ENCODE peak calls at places on chromosomes 13 and 19, in ten cellular contexts. N is ovary; S is B cell; H is adrenal gland; C is lower leg skin; V is tibial nerve; D is DND-41; E is activated CD8-positive, alpha-beta T cell treated with anti-CD3 and anti-CD28 coated beads for 36 hours; F is dorsolateral prefrontal cortex; L is epithelial cell of proximal tubule. Q is an unnamed sample.

GRCh38 chr19:52692431-52693008 is 42.3 kb downstream of the ZNF611 start:
- DNase-seq in F (no peak), S (no peak), H (no peak), V (no peak), E (no peak), C (peak), N (no peak), D (no peak), L (no peak), Q (no peak)

GRCh38 chr19:13997637-13997962 is 8.5 kb downstream of the RFX1 start:
- DNase-seq in L (no peak), H (no peak), S (no peak), D (no peak), F (no peak), C (no peak), V (no peak), N (no peak), E (no peak), Q (peak)

GRCh38 chr13:44312898-44313551 is 60.6 kb upstream of the SERP2 start:
- DNase-seq in L (peak), N (no peak), H (no peak), E (no peak), S (no peak), V (no peak), F (no peak), D (no peak), C (no peak), Q (no peak)

GRCh38 chr19:57512845-57513244 is 13.1 kb downstream of the ZNF773 start:
- DNase-seq in H (no peak), C (no peak), D (peak), L (no peak), E (peak), V (no peak), F (no peak), N (no peak), S (no peak), Q (no peak)

GRCh38 chr19:35620001-35620400 is 7.5 kb downstream of the HAUS5 start:
- DNase-seq in C (no peak), F (no peak), S (no peak), V (no peak), D (no peak), H (no peak), E (no peak), L (no peak), N (no peak), Q (no peak)

GRCh38 chr19:56106397-56106849 is 14.7 kb downstream of the ZNF787 start:
- DNase-seq in N (no peak), E (no peak), F (no peak), C (no peak), L (no peak), H (no peak), V (no peak), D (no peak), S (no peak), Q (no peak)

GRCh38 chr13:28657784-28658538 is 969 bp upstream of the POMP start:
- DNase-seq in E (no peak), C (no peak), S (no peak), D (no peak), H (no peak), F (no peak), N (no peak), V (no peak), L (no peak), Q (peak)

GRCh38 chr19:4748589-4748988 is 24.9 kb upstream of the DPP9 start:
- DNase-seq in N (no peak), S (no peak), D (no peak), V (no peak), C (no peak), L (no peak), F (no peak), H (no peak), E (no peak), Q (no peak)

GRCh38 chr13:105925496-105925895 is 610.0 kb downstream of the EFNB2 start:
- DNase-seq in E (no peak), C (no peak), L (no peak), H (no peak), V (no peak), D (no peak), F (no peak), N (no peak), S (no peak), Q (no peak)

GRCh38 chr19:32318884-32319520 is 26.4 kb upstream of the ZNF507 start:
- DNase-seq in L (no peak), E (peak), H (peak), D (no peak), S (no peak), C (no peak), V (no peak), N (no peak), F (no peak), Q (no peak)

GRCh38 chr13:99746857-99747710 is 224.5 kb downstream of the ZIC5 start:
- DNase-seq in H (no peak), L (no peak), D (no peak), C (no peak), E (no peak), S (no peak), N (no peak), V (no peak), F (no peak), Q (no peak)

GRCh38 chr13:28412981-28413380 is 81.9 kb downstream of the FLT1 start:
- DNase-seq in N (no peak), H (peak), E (no peak), L (no peak), C (no peak), V (no peak), D (no peak), S (no peak), F (no peak), Q (no peak)

GRCh38 chr13:79407349-79407979 is 1.4 kb upstream of the RBM26 start:
- DNase-seq in L (no peak), H (no peak), F (no peak), S (no peak), N (no peak), V (no peak), D (no peak), C (no peak), E (no peak), Q (no peak)

GRCh38 chr13:102793583-102794355 is 5.0 kb downstream of the POGLUT2 start:
- DNase-seq in F (no peak), D (no peak), H (no peak), C (no peak), N (no peak), E (no peak), L (no peak), S (no peak), V (no peak), Q (no peak)

GRCh38 chr13:95485045-95485517 is 67.4 kb upstream of the CLDN10 start:
- DNase-seq in H (no peak), E (peak), C (no peak), S (no peak), D (no peak), N (no peak), L (no peak), F (no peak), V (no peak), Q (no peak)

GRCh38 chr19:7846247-7846646 is 16.2 kb downstream of the EVI5L start:
- DNase-seq in H (no peak), F (no peak), V (no peak), C (no peak), D (no peak), S (no peak), E (no peak), L (no peak), N (no peak), Q (no peak)

GRCh38 chr13:23510979-23511735 is 59.1 kb upstream of the TNFRSF19 start:
- DNase-seq in N (no peak), C (no peak), D (no peak), L (peak), S (no peak), F (no peak), E (no peak), H (peak), V (no peak), Q (peak)

GRCh38 chr13:109782823-109783411 is 3.5 kb downstream of the IRS2 start:
- DNase-seq in H (no peak), F (no peak), D (no peak), E (no peak), V (no peak), L (no peak), N (peak), S (no peak), C (peak), Q (no peak)

GRCh38 chr13:114121496-114122466 is 10.6 kb downstream of the RASA3 start:
- DNase-seq in H (no peak), F (no peak), L (no peak), N (no peak), E (peak), S (no peak), D (no peak), V (no peak), C (no peak), Q (no peak)

GRCh38 chr13:33286143-33286542 is 588 bp upstream of the STARD13 start:
- DNase-seq in D (no peak), E (no peak), C (no peak), N (no peak), V (peak), H (no peak), S (no peak), F (no peak), L (no peak), Q (no peak)

GRCh38 chr13:114282143-114282685 is 813 bp downstream of the UPF3A start:
- DNase-seq in F (peak), D (peak), S (no peak), C (peak), H (peak), E (peak), L (no peak), V (no peak), N (peak), Q (peak)

GRCh38 chr19:38831142-38831605 is 420 bp downstream of the ECH1 start:
- DNase-seq in H (peak), L (peak), C (no peak), D (no peak), V (peak), F (peak), N (peak), E (peak), S (no peak), Q (peak)

GRCh38 chr19:8310342-8311055 is 2.3 kb upstream of the CD320 start:
- DNase-seq in V (no peak), L (no peak), N (peak), S (no peak), C (peak), D (peak), H (no peak), E (no peak), F (no peak), Q (no peak)

GRCh38 chr19:38650911-38651584 is 3.6 kb downstream of the ACTN4 start:
- DNase-seq in H (peak), C (no peak), E (no peak), V (peak), D (no peak), N (peak), F (no peak), S (no peak), L (no peak), Q (no peak)

GRCh38 chr13:74761794-74762193 is 627.6 kb upstream of the KLF12 start:
- DNase-seq in C (no peak), V (peak), L (no peak), H (no peak), D (no peak), S (no peak), N (no peak), E (no peak), F (no peak), Q (no peak)

GRCh38 chr19:6514926-6515325 is 12.8 kb upstream of the TUBB4A start:
- DNase-seq in V (no peak), S (no peak), H (no peak), C (no peak), N (no peak), F (no peak), D (no peak), E (no peak), L (no peak), Q (no peak)

DNA sequence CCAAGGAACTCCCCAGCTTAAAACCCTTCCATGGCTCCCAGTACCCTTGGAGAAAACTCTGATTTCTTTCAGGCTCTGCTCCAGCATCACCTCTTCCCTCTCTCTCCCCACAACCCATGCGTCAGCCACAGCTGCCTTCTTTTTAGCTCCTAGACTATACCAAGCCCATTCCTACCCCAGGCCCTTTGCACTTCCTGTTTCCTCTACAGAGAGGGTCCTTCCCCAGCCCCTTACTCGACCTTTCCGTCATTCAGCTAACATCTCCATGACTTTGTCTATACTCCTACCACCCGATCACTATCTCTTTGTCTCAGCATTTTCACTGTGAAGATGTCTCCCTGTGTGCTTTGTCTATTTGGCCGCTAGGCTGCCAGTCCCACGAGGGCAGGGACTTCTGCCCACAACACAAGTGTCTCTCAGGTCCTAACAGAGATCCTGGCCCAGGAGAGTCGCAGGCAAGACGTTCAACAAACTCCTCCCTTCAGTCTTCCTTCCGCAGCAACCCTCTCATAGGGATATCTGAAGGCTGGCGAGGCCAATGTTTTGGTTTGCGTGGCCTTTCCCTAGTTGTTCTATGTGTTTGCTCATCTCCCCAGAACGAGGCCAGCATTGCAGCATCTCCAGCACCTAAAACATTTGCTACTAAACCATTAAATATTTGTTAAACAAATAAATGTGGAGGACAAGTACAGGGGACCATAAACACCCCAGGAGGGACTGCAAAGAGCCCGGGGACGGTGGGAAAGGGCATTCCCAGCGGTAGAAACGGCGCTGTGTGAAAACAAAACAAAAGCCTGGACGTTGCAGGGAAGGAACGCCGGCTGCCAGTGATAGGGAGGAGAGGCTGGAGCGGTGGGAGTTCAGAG is 816 bp downstream of the CCNP start:
- DNase-seq in H (peak), D (no peak), C (no peak), V (no peak), F (no peak), N (no peak), E (no peak), S (no peak), L (no peak), Q (no peak)
- TF ChIP-seq CTCF in H (no peak), D (no peak), C (no peak), V (no peak), F (no peak), N (no peak), E (no peak), S (no peak), L (no peak), Q (no peak)

DNA sequence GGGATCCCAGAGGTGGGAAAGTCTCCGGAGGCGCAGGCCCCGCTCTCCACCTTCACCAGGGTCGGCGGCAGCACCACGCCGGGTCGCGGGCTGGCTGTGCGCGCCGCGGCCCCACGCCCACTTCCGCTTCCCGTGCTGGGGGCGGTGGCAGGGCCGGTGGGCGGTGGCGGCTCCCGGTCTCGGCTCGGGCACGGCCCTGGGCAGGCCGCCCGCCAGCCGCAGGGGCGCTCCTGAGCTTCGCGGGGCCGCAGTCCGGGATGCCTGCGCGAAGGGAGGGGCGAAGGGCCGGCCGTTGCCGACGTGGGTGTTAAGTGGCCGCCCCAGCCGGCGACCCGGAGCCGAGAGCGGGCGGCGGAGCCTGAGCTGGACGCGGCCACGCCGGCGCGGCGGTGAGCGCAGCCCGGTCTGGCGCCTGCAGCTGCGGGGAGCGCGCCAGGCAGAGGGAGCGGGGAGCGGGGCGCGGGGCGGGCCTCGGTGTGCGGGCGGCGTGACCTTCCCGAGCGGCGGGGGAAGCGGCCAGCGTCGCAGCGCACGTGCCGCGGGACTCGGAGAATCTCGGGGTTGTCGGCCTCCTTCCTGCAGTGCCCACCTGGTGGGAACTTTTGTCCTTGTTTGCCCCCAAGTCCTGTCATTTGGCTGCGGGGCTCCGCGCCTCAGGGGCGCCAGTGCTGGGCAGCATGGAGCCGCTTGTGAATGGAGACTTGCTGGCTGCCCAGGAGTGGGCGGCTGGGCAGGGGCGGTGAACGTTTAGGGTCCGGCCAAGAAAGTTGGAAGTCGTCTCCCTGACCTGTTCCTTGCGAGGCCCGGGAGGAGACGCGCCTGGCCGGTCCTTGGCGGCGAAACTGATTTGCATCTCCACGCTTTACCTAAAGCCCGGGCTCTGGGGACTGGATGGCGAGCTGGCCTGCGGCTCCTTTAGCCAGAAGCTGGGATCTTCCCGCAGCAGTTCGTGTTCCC is at the start of gene SLC25A15:
- DNase-seq in N (peak), C (peak), L (no peak), V (no peak), S (peak), F (peak), H (peak), D (peak), E (peak), Q (peak)
- TF ChIP-seq CTCF in N (no peak), C (no peak), L (no peak), V (peak), S (peak), F (peak), H (no peak), D (peak), E (no peak), Q (peak)

DNA sequence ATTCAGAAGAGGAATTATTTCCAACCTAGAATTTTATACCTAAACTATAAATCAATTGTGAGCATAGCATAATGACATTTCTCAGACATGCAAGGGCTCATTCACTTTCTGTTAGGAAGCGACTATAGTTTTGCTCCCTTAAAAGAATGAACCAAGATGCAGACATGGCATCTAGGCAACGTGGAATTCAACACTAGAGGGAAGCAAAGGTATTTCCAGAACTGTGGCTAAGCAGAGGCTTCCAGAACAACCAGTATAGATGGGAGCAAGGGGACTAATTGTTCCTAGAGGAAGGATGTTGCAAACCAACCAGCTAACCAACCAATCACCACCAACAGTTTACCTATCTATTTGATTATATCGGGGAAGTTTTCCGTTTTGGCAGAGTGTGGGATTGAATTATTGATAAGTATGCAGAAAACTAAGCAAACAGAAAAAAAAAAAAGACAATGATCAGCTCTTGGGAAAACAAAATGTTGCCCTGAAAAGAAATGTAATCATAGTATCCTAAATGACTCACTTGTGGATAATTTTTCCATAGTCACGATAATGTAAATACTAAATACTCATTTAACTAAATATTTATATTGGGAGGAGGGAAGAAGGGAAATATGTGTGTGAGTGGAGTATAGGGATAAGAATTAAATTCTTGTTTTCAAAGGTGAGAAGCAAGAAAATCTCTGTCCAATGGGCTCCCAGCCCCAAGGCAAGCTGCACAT is 21.1 kb downstream of the ARL11 start:
- DNase-seq in E (no peak), C (no peak), H (no peak), N (no peak), S (no peak), D (no peak), V (no peak), F (no peak), L (no peak), Q (no peak)
- TF ChIP-seq CTCF in E (no peak), C (no peak), H (no peak), N (no peak), S (no peak), D (peak), V (peak), F (no peak), L (peak), Q (no peak)

GRCh38 chr13:39684531-39685137 is 29.2 kb downstream of the COG6 start:
- DNase-seq in C (no peak), E (no peak), L (no peak), F (no peak), H (no peak), S (no peak), V (no peak), D (no peak), N (no peak), Q (peak)
- TF ChIP-seq CTCF in C (no peak), E (peak), L (no peak), F (peak), H (peak), S (peak), V (peak), D (peak), N (no peak), Q (no peak)

GRCh38 chr13:60211548-60211947 is 47.8 kb upstream of the DIAPH3 start:
- DNase-seq in C (no peak), E (no peak), L (no peak), S (no peak), V (no peak), N (no peak), H (no peak), F (no peak), D (no peak), Q (no peak)
- TF ChIP-seq CTCF in C (no peak), E (no peak), L (no peak), S (no peak), V (no peak), N (no peak), H (no peak), F (no peak), D (no peak), Q (no peak)

DNA sequence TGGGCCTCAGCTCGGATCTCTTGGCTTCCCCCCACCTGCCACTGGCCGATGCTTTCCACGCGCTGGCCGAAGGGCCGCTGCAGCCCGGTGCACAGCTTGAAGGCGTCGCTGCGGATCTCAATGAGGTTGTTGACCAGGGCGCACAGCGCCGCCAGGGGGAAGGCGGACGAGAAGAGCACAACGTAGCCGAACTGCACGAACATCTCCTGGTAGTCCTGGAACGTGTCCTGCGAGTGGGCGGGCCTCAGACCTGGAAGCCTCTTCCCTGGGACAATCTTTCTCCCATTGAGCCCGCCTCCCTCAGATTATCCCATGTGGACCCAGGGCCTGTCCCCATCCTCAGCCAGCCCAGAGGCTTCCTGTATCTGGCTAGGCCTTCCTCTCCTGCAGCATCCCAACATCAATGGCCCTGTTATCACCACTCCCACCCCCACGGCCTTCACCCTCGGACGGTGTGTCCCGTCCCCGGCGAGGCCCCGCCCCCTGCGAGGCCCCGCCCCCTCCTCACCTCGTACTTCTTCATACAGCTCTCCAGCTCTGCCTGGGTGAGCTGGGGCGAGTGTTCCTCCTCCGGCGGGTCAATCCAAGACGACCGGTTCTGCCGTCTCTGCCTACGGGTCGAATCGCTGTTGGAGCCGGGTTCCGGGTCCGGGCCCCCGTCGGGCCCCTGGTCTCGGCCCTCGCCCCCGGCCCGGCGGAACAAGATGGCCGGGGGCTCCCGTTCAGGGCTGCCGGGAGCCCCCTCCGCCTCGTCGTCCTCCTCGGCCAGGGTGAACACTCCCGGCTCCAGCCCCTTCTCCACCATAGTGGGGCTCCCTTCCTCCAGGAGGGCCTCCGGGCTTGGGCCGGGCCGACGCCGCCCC is 6.8 kb downstream of the ANO8 start:
- DNase-seq in C (no peak), E (peak), D (no peak), F (no peak), V (no peak), N (peak), L (no peak), S (peak), H (peak), Q (peak)
- TF ChIP-seq CTCF in C (no peak), E (no peak), D (no peak), F (no peak), V (no peak), N (no peak), L (peak), S (no peak), H (peak), Q (no peak)

Q was measured in GM20000.